ENCODE peak calls at places on chromosomes 12 and 14, in four cellular contexts. One of them, this sample, is unnamed.

GRCh38 chr12:114405449-114406271 is at the start of gene TBX5:
- DNase-seq in vagina: no peak
- DNase-seq in type B pancreatic cell: no peak
- DNase-seq in AG09309: no peak
- DNase-seq in this sample: no peak

GRCh38 chr12:25480145-25480544 is 72.9 kb downstream of the LMNTD1 start:
- DNase-seq in AG09309: no peak
- DNase-seq in type B pancreatic cell: no peak
- DNase-seq in vagina: no peak
- DNase-seq in this sample: no peak

GRCh38 chr12:78390920-78391319 is 473.7 kb upstream of the SYT1 start:
- DNase-seq in type B pancreatic cell: no peak
- DNase-seq in vagina: no peak
- DNase-seq in AG09309: no peak
- DNase-seq in this sample: no peak

GRCh38 chr12:106333756-106334155 is 23.8 kb upstream of the POLR3B start:
- DNase-seq in AG09309: no peak
- DNase-seq in type B pancreatic cell: no peak
- DNase-seq in vagina: no peak
- DNase-seq in this sample: no peak

GRCh38 chr12:106205208-106206069 is 42.4 kb downstream of the CKAP4 start:
- DNase-seq in type B pancreatic cell: no peak
- DNase-seq in vagina: no peak
- DNase-seq in AG09309: no peak
- DNase-seq in this sample: no peak

GRCh38 chr14:47919334-47919846 is 244.0 kb upstream of the MDGA2 start:
- DNase-seq in type B pancreatic cell: no peak
- DNase-seq in vagina: no peak
- DNase-seq in AG09309: no peak
- DNase-seq in this sample: no peak

GRCh38 chr12:69534389-69534822 is 50.9 kb upstream of the CCT2 start:
- DNase-seq in type B pancreatic cell: no peak
- DNase-seq in AG09309: peak
- DNase-seq in vagina: no peak
- DNase-seq in this sample: peak

GRCh38 chr14:65170768-65171251 is 68.5 kb upstream of the MAX start:
- DNase-seq in AG09309: peak
- DNase-seq in type B pancreatic cell: no peak
- DNase-seq in vagina: no peak
- DNase-seq in this sample: no peak

GRCh38 chr12:64675795-64676194 is 65.5 kb downstream of the RASSF3 start:
- DNase-seq in type B pancreatic cell: no peak
- DNase-seq in AG09309: no peak
- DNase-seq in vagina: no peak
- DNase-seq in this sample: no peak

GRCh38 chr12:26126340-26127284 is 1.8 kb upstream of the BHLHE41 start:
- DNase-seq in type B pancreatic cell: peak
- DNase-seq in AG09309: no peak
- DNase-seq in vagina: no peak
- DNase-seq in this sample: no peak

GRCh38 chr12:130644124-130644523 is 72.0 kb downstream of the RIMBP2 start:
- DNase-seq in AG09309: no peak
- DNase-seq in type B pancreatic cell: no peak
- DNase-seq in vagina: no peak
- DNase-seq in this sample: no peak

GRCh38 chr12:116068371-116068770 is 209.1 kb downstream of the MED13L start:
- DNase-seq in vagina: no peak
- DNase-seq in type B pancreatic cell: no peak
- DNase-seq in AG09309: no peak
- DNase-seq in this sample: no peak

GRCh38 chr12:95733156-95733825 is 57.3 kb downstream of the NTN4 start:
- DNase-seq in AG09309: peak
- DNase-seq in vagina: no peak
- DNase-seq in type B pancreatic cell: no peak
- DNase-seq in this sample: no peak

GRCh38 chr14:23533652-23534435 is 17.7 kb downstream of the ZFHX2 start:
- DNase-seq in vagina: no peak
- DNase-seq in type B pancreatic cell: no peak
- DNase-seq in AG09309: no peak
- DNase-seq in this sample: no peak

GRCh38 chr12:54870048-54870447 is 15.7 kb downstream of the MUCL1 start:
- DNase-seq in type B pancreatic cell: no peak
- DNase-seq in AG09309: no peak
- DNase-seq in vagina: no peak
- DNase-seq in this sample: no peak

GRCh38 chr14:80762829-80763228 is 178.7 kb downstream of the CEP128 start:
- DNase-seq in vagina: no peak
- DNase-seq in type B pancreatic cell: no peak
- DNase-seq in AG09309: no peak
- DNase-seq in this sample: no peak

GRCh38 chr12:93176166-93176565 is 201.6 kb upstream of the NUDT4 start:
- DNase-seq in type B pancreatic cell: no peak
- DNase-seq in AG09309: no peak
- DNase-seq in vagina: no peak
- DNase-seq in this sample: no peak

GRCh38 chr12:13505224-13505623 is 308.7 kb downstream of the EMP1 start:
- DNase-seq in vagina: no peak
- DNase-seq in AG09309: no peak
- DNase-seq in type B pancreatic cell: no peak
- DNase-seq in this sample: no peak

GRCh38 chr14:68779761-68780323 is 13.0 kb downstream of the ZFP36L1 start:
- DNase-seq in type B pancreatic cell: peak
- DNase-seq in vagina: peak
- DNase-seq in AG09309: peak
- DNase-seq in this sample: no peak

GRCh38 chr12:110641512-110641911 is 27.6 kb downstream of the TCTN1 start:
- DNase-seq in vagina: no peak
- DNase-seq in type B pancreatic cell: no peak
- DNase-seq in AG09309: peak
- DNase-seq in this sample: no peak

GRCh38 chr14:49240383-49240782 is 345.8 kb downstream of the RPS29 start:
- DNase-seq in AG09309: no peak
- DNase-seq in type B pancreatic cell: no peak
- DNase-seq in vagina: no peak
- DNase-seq in this sample: no peak

GRCh38 chr12:68930178-68930577 is 2.8 kb downstream of the CPM start:
- DNase-seq in vagina: no peak
- DNase-seq in AG09309: no peak
- DNase-seq in type B pancreatic cell: no peak
- DNase-seq in this sample: no peak

GRCh38 chr12:123520567-123521474 is 12.7 kb downstream of the RILPL1 start:
- DNase-seq in AG09309: no peak
- DNase-seq in vagina: no peak
- DNase-seq in type B pancreatic cell: no peak
- DNase-seq in this sample: no peak

GRCh38 chr12:10454531-10454930 is 1.4 kb upstream of the KLRC1 start:
- DNase-seq in AG09309: no peak
- DNase-seq in vagina: no peak
- DNase-seq in type B pancreatic cell: no peak
- DNase-seq in this sample: no peak

GRCh38 chr12:72282721-72283120 is 10.6 kb downstream of the TRHDE start:
- DNase-seq in type B pancreatic cell: no peak
- DNase-seq in vagina: no peak
- DNase-seq in AG09309: no peak
- DNase-seq in this sample: no peak

GRCh38 chr12:73984552-73984951 is 553.1 kb upstream of the ATXN7L3B start:
- DNase-seq in type B pancreatic cell: no peak
- DNase-seq in vagina: no peak
- DNase-seq in AG09309: no peak
- DNase-seq in this sample: no peak

GRCh38 chr14:74906923-74907620 is 16.0 kb downstream of the RPS6KL1 start:
- DNase-seq in AG09309: no peak
- DNase-seq in type B pancreatic cell: no peak
- DNase-seq in vagina: no peak
- DNase-seq in this sample: no peak

GRCh38 chr12:111597731-111598636 is 1.1 kb downstream of the ATXN2 start:
- DNase-seq in AG09309: no peak
- DNase-seq in vagina: no peak
- DNase-seq in type B pancreatic cell: peak
- DNase-seq in this sample: no peak

GRCh38 chr14:75249251-75249957 is 29.2 kb upstream of the FOS start:
- DNase-seq in vagina: no peak
- DNase-seq in AG09309: no peak
- DNase-seq in type B pancreatic cell: no peak
- DNase-seq in this sample: no peak

GRCh38 chr12:19093218-19093617 is 36.3 kb upstream of the PLEKHA5 start:
- DNase-seq in AG09309: no peak
- DNase-seq in vagina: no peak
- DNase-seq in type B pancreatic cell: no peak
- DNase-seq in this sample: no peak

GRCh38 chr12:93130371-93131049 is 201.4 kb upstream of the EEA1 start:
- DNase-seq in type B pancreatic cell: no peak
- DNase-seq in AG09309: no peak
- DNase-seq in vagina: no peak
- DNase-seq in this sample: no peak

GRCh38 chr14:68975667-68976066 is 3.4 kb downstream of the ACTN1 start:
- DNase-seq in type B pancreatic cell: no peak
- DNase-seq in AG09309: no peak
- DNase-seq in vagina: no peak
- DNase-seq in this sample: no peak

GRCh38 chr14:91872517-91873470 is 5.5 kb upstream of the TC2N start:
- DNase-seq in type B pancreatic cell: no peak
- DNase-seq in AG09309: no peak
- DNase-seq in vagina: peak
- DNase-seq in this sample: no peak

GRCh38 chr14:36021030-36021422 is 155.5 kb downstream of the PTCSC3 start:
- DNase-seq in AG09309: no peak
- DNase-seq in vagina: no peak
- DNase-seq in type B pancreatic cell: no peak
- DNase-seq in this sample: no peak

GRCh38 chr14:21070083-21070609 is at the start of gene ARHGEF40:
- DNase-seq in vagina: no peak
- DNase-seq in type B pancreatic cell: no peak
- DNase-seq in AG09309: no peak
- DNase-seq in this sample: no peak

GRCh38 chr14:71686677-71687076 is 245.6 kb upstream of the RGS6 start:
- DNase-seq in vagina: peak
- DNase-seq in type B pancreatic cell: no peak
- DNase-seq in AG09309: peak
- DNase-seq in this sample: no peak

GRCh38 chr14:20998674-20999366 is at the start of gene SLC39A2:
- DNase-seq in vagina: no peak
- DNase-seq in type B pancreatic cell: no peak
- DNase-seq in AG09309: peak
- DNase-seq in this sample: no peak

GRCh38 chr14:104784218-104784568 is 11.4 kb downstream of the AKT1 start:
- DNase-seq in type B pancreatic cell: no peak
- DNase-seq in vagina: no peak
- DNase-seq in AG09309: no peak
- DNase-seq in this sample: no peak

GRCh38 chr14:66311935-66312334 is 174.2 kb upstream of the CCDC196 start:
- DNase-seq in type B pancreatic cell: no peak
- DNase-seq in vagina: no peak
- DNase-seq in AG09309: no peak
- DNase-seq in this sample: no peak

This sample was measured in iPS DF 19.7.